ENCODE peak calls at places on chromosomes 1 and 21, in four cellular contexts. One of them, this sample, is unnamed.

GRCh38 chr1:19424651-19425570 is 60.4 kb downstream of the CAPZB start:
- DNase-seq in nephron progenitor cell: no peak
- DNase-seq in retinal pigment epithelial cell: no peak
- DNase-seq in osteocyte: no peak
- DNase-seq in this sample: no peak

GRCh38 chr1:60903591-60903990 is 178.8 kb upstream of the NFIA start:
- DNase-seq in nephron progenitor cell: peak; percentile 17
- DNase-seq in retinal pigment epithelial cell: no peak
- DNase-seq in osteocyte: no peak
- DNase-seq in this sample: no peak

GRCh38 chr21:43645414-43645891 is 13.8 kb downstream of the HSF2BP start:
- DNase-seq in nephron progenitor cell: peak; percentile 26
- DNase-seq in retinal pigment epithelial cell: peak; percentile 89
- DNase-seq in osteocyte: no peak
- DNase-seq in this sample: peak; percentile 68

GRCh38 chr1:145751491-145752021 is 32.3 kb downstream of the CD160 start:
- DNase-seq in nephron progenitor cell: no peak
- DNase-seq in retinal pigment epithelial cell: peak; percentile 27
- DNase-seq in osteocyte: no peak
- DNase-seq in this sample: no peak

GRCh38 chr1:7044471-7044805 is 259.2 kb downstream of the CAMTA1 start:
- DNase-seq in nephron progenitor cell: no peak
- DNase-seq in retinal pigment epithelial cell: no peak
- DNase-seq in osteocyte: no peak
- DNase-seq in this sample: no peak

GRCh38 chr1:237672748-237673147 is 218.0 kb downstream of the ZP4 start:
- DNase-seq in nephron progenitor cell: no peak
- DNase-seq in retinal pigment epithelial cell: no peak
- DNase-seq in osteocyte: no peak
- DNase-seq in this sample: no peak

GRCh38 chr1:112544011-112544688 is 35.4 kb downstream of the WNT2B start:
- DNase-seq in nephron progenitor cell: no peak
- DNase-seq in retinal pigment epithelial cell: peak; percentile 85
- DNase-seq in osteocyte: no peak
- DNase-seq in this sample: no peak

GRCh38 chr1:240491156-240491555 is 120.8 kb downstream of the GREM2 start:
- DNase-seq in nephron progenitor cell: no peak
- DNase-seq in retinal pigment epithelial cell: peak; percentile 43
- DNase-seq in osteocyte: no peak
- DNase-seq in this sample: no peak

GRCh38 chr1:210236840-210237409 is 4.3 kb downstream of the SERTAD4 start:
- DNase-seq in nephron progenitor cell: no peak
- DNase-seq in retinal pigment epithelial cell: no peak
- DNase-seq in osteocyte: peak; percentile 89
- DNase-seq in this sample: no peak

GRCh38 chr1:33436557-33437296 is 5.8 kb upstream of the PHC2 start:
- DNase-seq in nephron progenitor cell: no peak
- DNase-seq in retinal pigment epithelial cell: no peak
- DNase-seq in osteocyte: no peak
- DNase-seq in this sample: no peak

GRCh38 chr21:34073749-34074282 is 438 bp downstream of the MRPS6 start:
- DNase-seq in nephron progenitor cell: peak; percentile 65
- DNase-seq in retinal pigment epithelial cell: no peak
- DNase-seq in osteocyte: no peak
- DNase-seq in this sample: peak; percentile 54

GRCh38 chr1:198118136-198118535 is 38.7 kb upstream of the NEK7 start:
- DNase-seq in nephron progenitor cell: no peak
- DNase-seq in retinal pigment epithelial cell: no peak
- DNase-seq in osteocyte: no peak
- DNase-seq in this sample: no peak

GRCh38 chr1:211359876-211360275 is 33.2 kb downstream of the TRAF5 start:
- DNase-seq in nephron progenitor cell: no peak
- DNase-seq in retinal pigment epithelial cell: no peak
- DNase-seq in osteocyte: no peak
- DNase-seq in this sample: no peak

GRCh38 chr1:100860397-100860991 is 34.1 kb downstream of the EXTL2 start:
- DNase-seq in nephron progenitor cell: no peak
- DNase-seq in retinal pigment epithelial cell: peak; percentile 26
- DNase-seq in osteocyte: no peak
- DNase-seq in this sample: no peak

DNA sequence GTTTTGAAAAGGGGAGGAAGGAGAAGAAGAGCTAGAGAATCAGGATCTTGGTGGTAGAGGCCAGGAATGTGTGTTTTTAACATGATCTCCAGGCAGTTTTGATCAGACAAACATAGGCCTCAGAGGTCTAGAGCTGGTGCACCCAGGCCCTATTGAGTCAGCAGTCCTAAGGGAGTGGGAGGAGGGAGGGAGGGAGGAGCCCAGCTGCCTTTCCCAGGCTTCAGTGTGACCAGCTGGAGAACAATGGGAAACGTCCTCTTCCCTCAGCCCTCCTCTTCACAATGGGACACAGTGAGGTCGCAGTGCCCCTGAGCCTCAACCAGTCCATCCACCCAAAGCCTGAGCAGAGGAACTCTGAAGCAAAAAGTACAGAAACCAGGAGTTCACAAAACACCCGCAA is 37.2 kb downstream of the ELAPOR1 start:
- DNase-seq in nephron progenitor cell: peak; percentile 19
- DNase-seq in retinal pigment epithelial cell: peak; percentile 10
- DNase-seq in osteocyte: no peak
- DNase-seq in this sample: no peak
- TF ChIP-seq CTCF in nephron progenitor cell: no peak
- TF ChIP-seq CTCF in retinal pigment epithelial cell: no peak
- TF ChIP-seq CTCF in osteocyte: no peak
- TF ChIP-seq CTCF in this sample: no peak

DNA sequence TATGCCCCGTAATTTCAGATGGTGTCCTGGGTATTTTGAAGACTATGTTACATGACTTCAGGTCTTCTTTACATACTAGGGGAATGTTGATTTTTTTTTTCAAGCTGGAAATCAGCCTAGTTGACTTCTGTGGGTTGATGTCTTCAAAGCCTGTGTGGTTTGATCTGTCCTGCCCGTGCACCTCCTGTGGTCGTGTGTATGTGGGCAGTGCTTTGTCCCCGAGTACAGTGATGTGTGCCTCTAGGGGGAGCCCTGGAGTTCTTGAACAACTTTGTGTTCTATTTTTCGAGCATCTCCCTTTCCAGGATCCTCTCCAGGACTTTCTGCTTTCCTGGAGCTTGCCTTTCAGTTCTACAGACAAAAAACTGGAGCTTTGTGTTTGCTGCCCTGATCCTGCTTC is 28.9 kb downstream of the OBSCN start:
- DNase-seq in nephron progenitor cell: no peak
- DNase-seq in retinal pigment epithelial cell: no peak
- DNase-seq in osteocyte: peak; percentile 69
- DNase-seq in this sample: no peak
- TF ChIP-seq CTCF in nephron progenitor cell: peak; percentile 22
- TF ChIP-seq CTCF in retinal pigment epithelial cell: peak; percentile 72
- TF ChIP-seq CTCF in osteocyte: peak; percentile 15
- TF ChIP-seq CTCF in this sample: no peak

DNA sequence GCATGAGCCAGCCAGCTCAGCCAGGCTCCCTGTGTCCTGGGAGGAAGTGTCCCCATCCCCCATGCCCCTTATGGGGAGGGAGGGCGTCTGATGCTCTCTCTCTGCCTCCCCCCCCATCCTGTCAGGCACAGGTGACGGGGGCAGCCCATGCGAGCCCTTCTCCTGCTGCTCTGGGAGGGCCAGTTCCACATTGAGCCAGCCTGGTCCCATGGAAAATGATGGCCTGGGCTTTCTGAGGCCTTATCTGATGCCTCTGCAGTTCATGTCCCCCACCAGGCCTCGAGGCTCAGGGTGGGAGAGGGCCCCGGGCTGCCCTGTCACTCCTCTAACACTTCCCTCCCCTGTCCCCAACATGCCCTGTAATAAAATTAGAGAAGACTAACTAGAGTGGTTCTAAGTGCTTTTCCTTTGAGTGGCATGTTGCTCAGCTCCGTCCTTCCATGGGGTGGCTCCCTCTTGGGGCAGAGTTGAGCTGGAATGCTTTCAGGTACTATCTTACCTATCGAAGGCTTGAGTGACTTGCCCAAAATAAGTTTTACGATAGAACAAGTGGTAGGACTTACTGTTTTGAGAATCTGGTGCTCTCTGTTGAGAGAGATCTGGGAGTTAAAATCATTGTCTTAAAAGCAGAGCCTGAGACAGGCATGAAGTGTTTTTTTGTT is 1.8 kb upstream of the MTFR1L start:
- DNase-seq in nephron progenitor cell: no peak
- DNase-seq in retinal pigment epithelial cell: no peak
- DNase-seq in osteocyte: no peak
- DNase-seq in this sample: no peak
- TF ChIP-seq CTCF in nephron progenitor cell: no peak
- TF ChIP-seq CTCF in retinal pigment epithelial cell: peak; percentile 37
- TF ChIP-seq CTCF in osteocyte: no peak
- TF ChIP-seq CTCF in this sample: no peak

GRCh38 chr1:48177257-48177656 is 45.3 kb upstream of the SLC5A9 start:
- DNase-seq in nephron progenitor cell: no peak
- DNase-seq in retinal pigment epithelial cell: no peak
- DNase-seq in osteocyte: no peak
- DNase-seq in this sample: no peak
- TF ChIP-seq CTCF in nephron progenitor cell: no peak
- TF ChIP-seq CTCF in retinal pigment epithelial cell: no peak
- TF ChIP-seq CTCF in osteocyte: no peak
- TF ChIP-seq CTCF in this sample: no peak

GRCh38 chr1:162844153-162844552 is 16.8 kb downstream of the CCDC190 start:
- DNase-seq in nephron progenitor cell: no peak
- DNase-seq in retinal pigment epithelial cell: no peak
- DNase-seq in osteocyte: no peak
- DNase-seq in this sample: no peak

GRCh38 chr1:162835157-162835899 is 25.6 kb downstream of the CCDC190 start:
- DNase-seq in nephron progenitor cell: no peak
- DNase-seq in retinal pigment epithelial cell: no peak
- DNase-seq in osteocyte: no peak
- DNase-seq in this sample: peak; percentile 54

GRCh38 chr1:162838863-162839262 is 22.1 kb downstream of the CCDC190 start:
- DNase-seq in nephron progenitor cell: no peak
- DNase-seq in retinal pigment epithelial cell: no peak
- DNase-seq in osteocyte: no peak
- DNase-seq in this sample: no peak

GRCh38 chr1:162840256-162840839 is 20.6 kb downstream of the CCDC190 start:
- DNase-seq in nephron progenitor cell: no peak
- DNase-seq in retinal pigment epithelial cell: no peak
- DNase-seq in osteocyte: no peak
- DNase-seq in this sample: no peak
- TF ChIP-seq CTCF in nephron progenitor cell: no peak
- TF ChIP-seq CTCF in retinal pigment epithelial cell: no peak
- TF ChIP-seq CTCF in osteocyte: no peak
- TF ChIP-seq CTCF in this sample: no peak

This sample was measured in GM13976.